ENCODE peak calls at places on chromosomes 13 and 19, in nine cellular contexts. E, D, M, G, C, A, L, U and F are unnamed samples. For H3K36me3, the result is how much of the 10 kb centered on the place peaks cover.

GRCh38 chr19:4077800-4078683 is 11.3 kb upstream of the ZBTB7A start:
- DNase-seq in E (peak), D (no peak), M (peak), G (no peak), C (no peak), A (peak), L (no peak), U (peak), F (no peak)

GRCh38 chr19:55459950-55460657 is 1.3 kb downstream of the ISOC2 start:
- DNase-seq in E (no peak), D (no peak), M (no peak), G (no peak), C (no peak), A (no peak), L (no peak), U (no peak), F (no peak)

GRCh38 chr19:2625434-2625833 is 77.1 kb downstream of the GNG7 start:
- DNase-seq in E (no peak), D (no peak), M (peak), G (no peak), C (no peak), A (no peak), L (no peak), U (no peak), F (no peak)

GRCh38 chr19:4362871-4363545 is 19.6 kb downstream of the MPND start:
- DNase-seq in E (peak), D (no peak), M (no peak), G (no peak), C (no peak), A (no peak), L (no peak), U (no peak), F (no peak)

GRCh38 chr13:27006519-27007161 is 165.0 kb downstream of the USP12 start:
- DNase-seq in E (no peak), D (no peak), M (peak), G (no peak), C (no peak), A (no peak), L (peak), U (no peak), F (no peak)

GRCh38 chr19:3699071-3699740 is 1.1 kb downstream of the PIP5K1C start:
- DNase-seq in E (peak), D (no peak), M (peak), G (no peak), C (peak), A (no peak), L (no peak), U (peak), F (no peak)

GRCh38 chr19:38786572-38787265 is 2.3 kb upstream of the LGALS7B start:
- DNase-seq in E (no peak), D (no peak), M (no peak), G (no peak), C (no peak), A (no peak), L (no peak), U (peak), F (no peak)

GRCh38 chr19:866769-867300 is 7.4 kb downstream of the CFD start:
- DNase-seq in E (no peak), D (no peak), M (no peak), G (no peak), C (no peak), A (no peak), L (no peak), U (no peak), F (no peak)

GRCh38 chr19:3494051-3494450 is 6.4 kb downstream of the DOHH start:
- DNase-seq in E (no peak), D (no peak), M (no peak), G (no peak), C (no peak), A (no peak), L (no peak), U (no peak), F (no peak)

GRCh38 chr19:3585301-3586123 is at the start of gene GIPC3:
- DNase-seq in E (no peak), D (no peak), M (no peak), G (no peak), C (no peak), A (no peak), L (no peak), U (no peak), F (no peak)

GRCh38 chr19:13689050-13689449 is 75.3 kb upstream of the MRI1 start:
- DNase-seq in E (no peak), D (no peak), M (no peak), G (no peak), C (peak), A (no peak), L (peak), U (no peak), F (peak)

GRCh38 chr19:31448221-31448657 is 99.0 kb upstream of the TSHZ3 start:
- DNase-seq in E (peak), D (no peak), M (peak), G (no peak), C (peak), A (no peak), L (no peak), U (no peak), F (no peak)

GRCh38 chr19:55257461-55258411 is 1.1 kb downstream of the PPP6R1 start:
- DNase-seq in E (peak), D (no peak), M (no peak), G (no peak), C (no peak), A (no peak), L (no peak), U (no peak), F (no peak)

GRCh38 chr19:2756477-2756876 is 16.7 kb upstream of the SLC39A3 start:
- DNase-seq in E (no peak), D (no peak), M (no peak), G (no peak), C (no peak), A (no peak), L (no peak), U (no peak), F (no peak)

GRCh38 chr13:27783111-27783510 is 9.2 kb upstream of the GSX1 start:
- DNase-seq in E (peak), D (no peak), M (no peak), G (no peak), C (no peak), A (no peak), L (no peak), U (no peak), F (no peak)

GRCh38 chr19:41303941-41304340 is 6.0 kb upstream of the CCDC97 start:
- DNase-seq in E (no peak), D (no peak), M (no peak), G (no peak), C (no peak), A (no peak), L (no peak), U (peak), F (no peak)

GRCh38 chr19:273393-273792 is 17.8 kb downstream of the PLPP2 start:
- DNase-seq in E (no peak), D (no peak), M (no peak), G (no peak), C (no peak), A (peak), L (no peak), U (no peak), F (no peak)

GRCh38 chr19:32675720-32676185 is at the start of gene RGS9BP:
- DNase-seq in E (peak), D (no peak), M (peak), G (peak), C (peak), A (peak), L (no peak), U (peak), F (no peak)

GRCh38 chr19:2145831-2146241 is 5.5 kb downstream of the AP3D1 start:
- DNase-seq in E (no peak), D (no peak), M (no peak), G (no peak), C (no peak), A (no peak), L (no peak), U (no peak), F (no peak)

DNA sequence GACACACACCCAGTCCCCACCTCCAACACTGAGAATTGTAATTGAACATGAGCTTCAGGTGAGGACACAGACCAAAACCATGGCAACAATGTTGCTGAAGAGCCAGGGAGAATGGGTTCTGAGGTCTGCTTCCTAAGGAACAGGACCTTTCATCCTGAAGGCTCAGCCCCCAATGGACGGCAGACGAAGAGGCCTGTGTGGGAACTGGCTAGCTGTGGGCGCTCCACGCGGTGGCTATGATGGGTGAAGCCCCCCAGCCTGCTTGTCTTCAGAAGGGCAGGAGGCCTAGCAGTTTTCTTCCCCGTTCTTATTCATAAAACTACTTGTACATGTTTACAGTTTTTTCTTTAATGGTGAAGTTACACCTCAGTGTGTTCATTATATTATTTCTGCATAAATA is 136.1 kb upstream of the SPACA7 start:
- DNase-seq in E (no peak), D (no peak), M (no peak), G (no peak), C (no peak), A (no peak), L (no peak), U (no peak), F (no peak)
- H3K36me3 ChIP-seq in E (under half), D (under half), M (under half), G (under half), C (under half), A (under half), L (under half), U (under half), F (under half)

GRCh38 chr19:45135176-45135575 is 25.6 kb downstream of the NKPD1 start:
- DNase-seq in E (no peak), D (no peak), M (no peak), G (no peak), C (no peak), A (no peak), L (no peak), U (no peak), F (no peak)

GRCh38 chr19:45138303-45138751 is 22.5 kb downstream of the NKPD1 start:
- DNase-seq in E (peak), D (no peak), M (no peak), G (no peak), C (no peak), A (no peak), L (no peak), U (no peak), F (no peak)

GRCh38 chr19:45139286-45140143 is 21.3 kb downstream of the NKPD1 start:
- DNase-seq in E (no peak), D (no peak), M (no peak), G (no peak), C (no peak), A (no peak), L (no peak), U (no peak), F (no peak)

GRCh38 chr19:45137179-45137761 is 23.5 kb downstream of the NKPD1 start:
- DNase-seq in E (no peak), D (no peak), M (peak), G (no peak), C (peak), A (no peak), L (no peak), U (no peak), F (no peak)

GRCh38 chr19:45136507-45137178 is 24.1 kb downstream of the NKPD1 start:
- DNase-seq in E (no peak), D (no peak), M (no peak), G (no peak), C (no peak), A (no peak), L (no peak), U (no peak), F (no peak)
- H3K27ac ChIP-seq in E (peak), D (no peak), M (peak), G (no peak), C (no peak), A (no peak), L (no peak), U (no peak), F (no peak)

DNA sequence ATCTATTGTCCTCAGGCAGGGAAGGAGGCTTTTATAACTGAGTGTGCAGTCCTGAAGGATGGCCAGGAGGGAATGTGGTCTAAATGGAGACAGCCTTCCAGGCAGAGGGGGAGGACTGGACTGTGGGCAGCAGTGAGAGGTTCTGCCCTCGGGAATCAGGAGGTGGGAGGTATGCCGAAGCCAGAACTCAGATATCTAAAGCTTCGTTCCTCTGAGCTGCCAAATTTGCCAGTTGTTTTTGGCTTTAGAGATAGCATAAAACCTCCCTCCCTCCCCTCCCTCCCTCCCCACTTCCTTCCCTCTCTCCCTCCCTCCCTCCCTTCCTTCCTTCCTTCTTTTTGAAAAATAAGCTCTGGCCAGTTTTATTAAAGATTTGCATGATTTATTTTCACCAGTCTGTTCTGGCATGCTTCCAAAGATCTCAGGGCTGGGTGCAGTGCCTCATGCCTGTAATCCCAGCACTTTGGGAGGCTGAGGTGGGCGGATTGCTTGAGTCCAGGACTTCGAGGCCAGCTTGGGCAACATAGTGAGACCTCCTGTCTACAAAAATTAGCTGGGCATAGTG is 2.4 kb downstream of the MEDAG start:
- DNase-seq in E (peak), D (no peak), M (no peak), G (no peak), C (peak), A (no peak), L (no peak), U (no peak), F (no peak)
- H3K4me3 ChIP-seq in E (no peak), D (no peak), M (peak), G (peak), C (no peak), A (no peak), L (no peak), U (peak), F (no peak)

DNA sequence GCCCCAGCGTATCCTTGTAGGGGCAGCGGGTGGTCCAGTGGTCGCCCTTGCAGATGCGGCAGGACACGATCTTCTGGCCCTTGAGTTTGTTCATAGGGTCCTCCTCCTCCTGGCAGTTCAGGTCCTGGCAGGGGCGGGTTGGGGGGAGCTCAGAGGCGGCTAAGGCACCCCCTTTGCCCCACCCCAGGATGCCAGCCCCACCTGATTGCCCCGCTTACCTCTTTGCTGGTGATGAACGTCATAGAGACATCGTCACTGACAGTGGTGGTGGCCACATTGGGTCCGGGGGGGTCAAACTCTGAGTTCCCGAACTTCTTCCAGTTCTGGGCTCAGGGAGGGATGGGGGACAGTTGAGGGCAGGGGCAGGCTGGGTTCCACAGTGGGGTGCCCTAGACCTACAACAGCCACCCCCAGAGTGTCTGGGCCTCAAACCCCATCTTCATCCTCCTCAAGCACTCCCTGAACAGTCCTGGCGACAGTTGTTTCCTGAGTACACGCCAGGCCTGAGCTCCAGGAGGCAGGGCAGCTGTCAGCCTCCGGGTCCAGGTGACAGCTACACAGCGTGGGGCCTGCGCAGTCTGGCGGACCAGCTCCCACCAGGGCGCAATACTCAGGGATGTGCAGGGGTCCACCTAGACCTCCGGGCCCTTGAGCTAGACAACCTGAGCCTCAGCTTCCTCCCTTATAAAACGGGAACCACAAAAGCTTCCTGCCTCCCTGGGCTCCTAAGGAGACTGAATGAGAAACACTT is 2.7 kb downstream of the EIF3G start:
- DNase-seq in E (no peak), D (no peak), M (no peak), G (no peak), C (no peak), A (no peak), L (no peak), U (no peak), F (no peak)
- H3K36me3 ChIP-seq in E (under half), D (under half), M (under half), G (under half), C (under half), A (under half), L (under half), U (under half), F (under half)

GRCh38 chr13:48909088-48909389 is 66.7 kb upstream of the FNDC3A start:
- DNase-seq in E (peak), D (no peak), M (peak), G (no peak), C (no peak), A (no peak), L (no peak), U (no peak), F (no peak)
- H3K27ac ChIP-seq in E (peak), D (no peak), M (peak), G (peak), C (no peak), A (no peak), L (no peak), U (peak), F (no peak)

GRCh38 chr19:56875717-56876116 is 35.2 kb upstream of the PEG3 start:
- DNase-seq in E (no peak), D (no peak), M (no peak), G (no peak), C (no peak), A (no peak), L (no peak), U (no peak), F (no peak)

GRCh38 chr19:56877069-56877715 is 36.7 kb upstream of the PEG3 start:
- DNase-seq in E (no peak), D (no peak), M (no peak), G (no peak), C (no peak), A (no peak), L (no peak), U (no peak), F (no peak)

GRCh38 chr19:56874530-56874929 is 34.0 kb upstream of the PEG3 start:
- DNase-seq in E (no peak), D (no peak), M (no peak), G (no peak), C (no peak), A (no peak), L (no peak), U (no peak), F (no peak)

GRCh38 chr19:56869886-56870285 is 29.4 kb upstream of the PEG3 start:
- DNase-seq in E (no peak), D (no peak), M (no peak), G (no peak), C (no peak), A (no peak), L (no peak), U (no peak), F (no peak)

GRCh38 chr19:56873493-56873892 is 33.0 kb upstream of the PEG3 start:
- DNase-seq in E (no peak), D (no peak), M (no peak), G (no peak), C (no peak), A (no peak), L (no peak), U (no peak), F (no peak)
- H3K4me3 ChIP-seq in E (no peak), D (no peak), M (no peak), G (no peak), C (no peak), A (no peak), L (no peak), U (no peak), F (no peak)

DNA sequence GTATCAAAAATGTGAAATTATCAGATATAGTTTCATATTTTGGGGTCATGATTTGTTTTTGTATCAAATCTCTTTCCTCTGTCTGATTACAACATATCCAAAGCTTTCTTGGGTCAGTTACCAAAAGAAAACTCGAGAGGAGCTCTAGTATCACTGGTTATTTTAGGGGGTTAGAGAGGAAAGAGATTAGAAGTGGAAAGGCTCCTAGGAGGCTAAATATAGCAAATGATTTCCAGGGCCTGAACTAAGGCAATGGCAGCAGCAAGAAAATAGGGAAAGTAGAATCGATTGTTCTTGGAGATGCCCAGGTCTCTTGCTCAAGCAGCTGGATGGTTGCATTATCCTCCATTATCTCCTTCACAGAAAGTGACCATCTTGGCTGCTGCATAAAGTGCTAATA is 72.9 kb downstream of the NHLRC3 start:
- DNase-seq in E (no peak), D (no peak), M (no peak), G (no peak), C (no peak), A (no peak), L (no peak), U (no peak), F (no peak)
- H3K36me3 ChIP-seq in E (under half), D (under half), M (under half), G (under half), C (under half), A (under half), L (under half), U (under half), F (under half)

DNA sequence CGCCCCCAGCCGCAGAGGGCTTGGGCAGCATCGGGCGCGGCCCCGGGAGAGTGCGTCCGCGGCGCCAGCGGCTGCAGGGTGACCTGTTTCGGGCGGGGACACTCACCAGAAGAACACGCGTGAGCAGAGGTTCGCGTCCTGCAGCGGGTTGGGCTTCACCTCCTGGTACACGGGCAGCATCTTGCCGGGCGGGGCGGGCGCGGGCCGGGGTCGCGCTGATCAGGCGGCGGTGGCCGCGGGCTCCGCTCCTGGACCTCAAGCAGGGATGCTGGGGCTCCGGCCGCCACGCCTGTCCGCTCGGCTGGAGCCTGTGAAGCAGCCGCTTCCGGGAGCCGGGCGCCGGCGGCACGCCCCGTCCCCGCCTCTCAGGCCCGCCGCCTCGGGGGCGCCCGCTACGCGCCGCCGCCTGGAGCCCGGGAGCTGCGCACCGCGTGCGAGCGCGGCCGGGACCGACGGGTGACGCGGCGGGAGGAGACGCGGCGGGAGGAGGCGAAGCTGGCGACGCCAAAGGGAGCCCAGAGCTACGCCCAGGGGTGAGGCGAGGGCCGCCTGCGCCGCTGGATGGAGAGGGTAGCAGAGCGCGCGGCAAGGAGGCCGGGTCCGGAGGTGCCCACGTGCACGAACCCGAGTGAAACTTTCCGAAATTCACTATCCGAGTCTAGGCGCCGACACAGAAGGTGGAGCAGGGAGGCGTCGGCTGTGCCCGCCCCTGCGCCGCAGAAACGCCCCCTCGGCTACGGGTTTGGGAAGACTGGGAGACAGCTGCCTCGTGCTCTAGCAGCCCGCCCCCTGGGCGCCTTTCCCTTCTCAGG is at the start of gene ABCC4:
- DNase-seq in E (peak), D (peak), M (peak), G (no peak), C (peak), A (peak), L (peak), U (peak), F (peak)
- H3K27ac ChIP-seq in E (peak), D (peak), M (peak), G (peak), C (peak), A (no peak), L (peak), U (peak), F (no peak)

GRCh38 chr13:68816715-68817114 is 1290.9 kb upstream of the ATXN8OS start:
- DNase-seq in E (no peak), D (no peak), M (no peak), G (no peak), C (no peak), A (no peak), L (no peak), U (no peak), F (no peak)
- H3K4me3 ChIP-seq in E (no peak), D (no peak), M (no peak), G (no peak), C (no peak), A (no peak), L (no peak), U (no peak), F (no peak)